ENCODE peak calls at places on chromosomes 6 and 20, in eight cellular contexts. Q, L, F, E, Y, V, W and B are unnamed samples.
A peak's percentile ranks its signal among the peaks of the same experiment; 100 is the strongest.

GRCh38 chr6:54860739-54861138 is 14.2 kb downstream of the FAM83B start:
- DNase-seq in Q (no peak), L (peak; percentile 78), F (no peak), E (no peak), Y (no peak), V (no peak), W (no peak), B (no peak)

GRCh38 chr6:28651161-28651560 is 125.5 kb downstream of the GPX5 start:
- DNase-seq in Q (no peak), L (no peak), F (no peak), E (no peak), Y (no peak), V (no peak), W (no peak), B (no peak)

GRCh38 chr6:69796081-69796626 is 656 bp downstream of the LMBRD1 start:
- DNase-seq in Q (no peak), L (peak; percentile 86), F (peak; percentile 43), E (peak; percentile 27), Y (peak; percentile 31), V (peak; percentile 30), W (no peak), B (no peak)

GRCh38 chr6:47690209-47690608 is 8.2 kb upstream of the ADGRF4 start:
- DNase-seq in Q (no peak), L (no peak), F (no peak), E (no peak), Y (no peak), V (peak; percentile 19), W (no peak), B (no peak)

GRCh38 chr6:77401231-77401630 is 62.1 kb downstream of the HTR1B start:
- DNase-seq in Q (no peak), L (peak; percentile 3), F (no peak), E (no peak), Y (no peak), V (no peak), W (no peak), B (no peak)

GRCh38 chr20:56417911-56418310 is 5.9 kb downstream of the CASS4 start:
- DNase-seq in Q (peak; percentile 37), L (no peak), F (no peak), E (no peak), Y (no peak), V (no peak), W (no peak), B (no peak)

GRCh38 chr6:14375940-14376339 is 258.4 kb downstream of the CD83 start:
- DNase-seq in Q (no peak), L (no peak), F (no peak), E (no peak), Y (no peak), V (no peak), W (no peak), B (no peak)

GRCh38 chr20:38982291-38982690 is 20.1 kb downstream of the DHX35 start:
- DNase-seq in Q (no peak), L (peak; percentile 52), F (no peak), E (no peak), Y (no peak), V (no peak), W (no peak), B (no peak)

GRCh38 chr6:124962617-124963415 is 579 bp downstream of the RNF217 start:
- DNase-seq in Q (peak; percentile 7), L (peak; percentile 63), F (no peak), E (peak; percentile 28), Y (peak; percentile 51), V (peak; percentile 18), W (no peak), B (no peak)

GRCh38 chr20:610130-611046 is at the start of gene TCF15:
- DNase-seq in Q (no peak), L (peak; percentile 4), F (peak; percentile 33), E (peak; percentile 85), Y (no peak), V (no peak), W (no peak), B (no peak)

GRCh38 chr20:8433286-8433685 is 301.2 kb downstream of the PLCB1 start:
- DNase-seq in Q (no peak), L (no peak), F (no peak), E (no peak), Y (no peak), V (no peak), W (no peak), B (no peak)

GRCh38 chr20:61696181-61696735 is 369.4 kb downstream of the TAF4 start:
- DNase-seq in Q (no peak), L (no peak), F (no peak), E (no peak), Y (no peak), V (no peak), W (no peak), B (no peak)

GRCh38 chr20:45500022-45500421 is 15.4 kb downstream of the SPINT3 start:
- DNase-seq in Q (no peak), L (no peak), F (no peak), E (no peak), Y (no peak), V (no peak), W (no peak), B (no peak)